ENCODE peak calls at places on chromosomes 13 and 19, in seven cellular contexts. I is iPS-NIHi11; N is CD4-positive, CD25-positive, alpha-beta regulatory T cell; J is AG08395; M is chondrocyte; D is T1000; H is IMR-90. W is an unnamed sample.

GRCh38 chr13:106151056-106151699 is 384.3 kb downstream of the EFNB2 start:
- DNase-seq in I (peak; percentile 28), N (no peak), J (peak; percentile 91), M (no peak), D (peak; percentile 39), H (peak; percentile 84), W (peak; percentile 90)

GRCh38 chr13:97257800-97258799 is 36.0 kb downstream of the MBNL2 start:
- DNase-seq in I (peak; percentile 54), N (no peak), J (peak; percentile 78), M (no peak), D (peak; percentile 47), H (peak; percentile 90), W (peak; percentile 54)

GRCh38 chr19:30695171-30695875 is 323.1 kb downstream of the ZNF536 start:
- DNase-seq in I (peak; percentile 49), N (no peak), J (no peak), M (no peak), D (no peak), H (no peak), W (no peak)

GRCh38 chr13:86000546-86000945 is 201.3 kb upstream of the SLITRK6 start:
- DNase-seq in I (no peak), N (no peak), J (no peak), M (no peak), D (no peak), H (no peak), W (no peak)

GRCh38 chr13:31424130-31424729 is 224.5 kb downstream of the B3GLCT start:
- DNase-seq in I (peak; percentile 87), N (peak; percentile 23), J (peak; percentile 91), M (no peak), D (peak; percentile 4), H (peak; percentile 73), W (peak; percentile 11)

GRCh38 chr13:34343413-34343812 is 525.5 kb downstream of the RFC3 start:
- DNase-seq in I (no peak), N (no peak), J (no peak), M (no peak), D (no peak), H (no peak), W (no peak)

GRCh38 chr13:92103673-92104296 is 705.4 kb downstream of the GPC5 start:
- DNase-seq in I (no peak), N (no peak), J (no peak), M (no peak), D (no peak), H (peak; percentile 9), W (no peak)

GRCh38 chr19:31639306-31639705 is 290.1 kb upstream of the TSHZ3 start:
- DNase-seq in I (no peak), N (no peak), J (no peak), M (no peak), D (no peak), H (peak; percentile 1), W (no peak)

GRCh38 chr19:47035127-47035494 is 13.3 kb downstream of the TMEM160 start:
- DNase-seq in I (peak; percentile 64), N (no peak), J (no peak), M (no peak), D (no peak), H (no peak), W (no peak)

GRCh38 chr13:92589955-92590354 is 636.7 kb upstream of the GPC6 start:
- DNase-seq in I (no peak), N (no peak), J (no peak), M (no peak), D (no peak), H (no peak), W (no peak)

W was measured in HS-27A.